ENCODE peak calls at places on chromosome 19, in seven cellular contexts. D is WERI-Rb-1; S is neural crest cell; I is A549; B is glutamatergic neuron; K is neural progenitor cell; Q is naive thymus-derived CD8-positive, alpha-beta T cell. U is an unnamed sample.

GRCh38 chr19:23314505-23315241 is 64.5 kb upstream of the ZNF724 start:
- DNase-seq in B (no peak), S (no peak), Q (no peak), K (no peak), I (no peak), D (no peak), U (no peak)

GRCh38 chr19:4098493-4098892 is 25.4 kb downstream of the MAP2K2 start:
- DNase-seq in K (no peak), I (no peak), D (no peak), B (no peak), Q (no peak), S (no peak), U (no peak)

GRCh38 chr19:17803264-17803896 is 8.4 kb downstream of the B3GNT3 start:
- DNase-seq in D (no peak), B (no peak), I (no peak), S (no peak), Q (peak), K (peak), U (no peak)

GRCh38 chr19:18399008-18399407 is 1.6 kb upstream of the LRRC25 start:
- DNase-seq in Q (no peak), I (peak), D (no peak), B (no peak), S (no peak), K (no peak), U (no peak)

GRCh38 chr19:18379803-18380747 is 5.9 kb upstream of the GDF15 start:
- DNase-seq in S (no peak), D (peak), K (no peak), B (no peak), Q (no peak), I (peak), U (no peak)

GRCh38 chr19:756232-756631 is 5.3 kb downstream of the MISP start:
- DNase-seq in S (no peak), B (no peak), Q (no peak), D (no peak), K (no peak), I (peak), U (peak)

GRCh38 chr19:35178701-35179100 is 24.2 kb downstream of the FXYD5 start:
- DNase-seq in S (no peak), Q (no peak), D (no peak), I (no peak), K (no peak), B (no peak), U (no peak)

GRCh38 chr19:54492568-54492967 is 10.1 kb upstream of the LAIR2 start:
- DNase-seq in Q (no peak), S (no peak), K (no peak), I (no peak), D (no peak), B (no peak), U (no peak)

GRCh38 chr19:46759817-46760333 is 13.6 kb upstream of the STRN4 start:
- DNase-seq in D (no peak), S (no peak), K (no peak), Q (no peak), I (peak), B (no peak), U (no peak)

GRCh38 chr19:2282062-2282861 is at the start of gene PEAK3:
- DNase-seq in S (peak), B (peak), D (peak), K (peak), Q (no peak), I (no peak), U (no peak)

GRCh38 chr19:18645035-18645511 is 8.2 kb downstream of the KLHL26 start:
- DNase-seq in D (no peak), I (no peak), S (no peak), B (no peak), Q (no peak), K (no peak), U (no peak)

GRCh38 chr19:21585491-21585890 is 80.1 kb downstream of the ZNF429 start:
- DNase-seq in S (no peak), Q (no peak), D (no peak), K (no peak), B (no peak), I (no peak), U (no peak)

GRCh38 chr19:3612901-3613741 is 6.4 kb upstream of the TBXA2R start:
- DNase-seq in K (peak), D (no peak), Q (no peak), S (no peak), I (no peak), B (no peak), U (no peak)

GRCh38 chr19:13012690-13013608 is 17.7 kb downstream of the NFIX start:
- DNase-seq in S (no peak), B (no peak), D (peak), K (peak), Q (peak), I (no peak), U (no peak)

GRCh38 chr19:56120002-56120370 is 1.1 kb downstream of the ZNF787 start:
- DNase-seq in Q (no peak), B (no peak), K (no peak), D (no peak), I (no peak), S (no peak), U (no peak)

GRCh38 chr19:40740747-40741146 is 9.5 kb downstream of the ACTMAP start:
- DNase-seq in Q (no peak), K (no peak), I (no peak), D (no peak), S (no peak), B (no peak), U (no peak)

GRCh38 chr19:5892772-5893275 is 10.8 kb downstream of the NDUFA11 start:
- DNase-seq in S (no peak), K (no peak), Q (no peak), I (no peak), B (no peak), D (no peak), U (no peak)

GRCh38 chr19:45152504-45153338 is 8.1 kb downstream of the NKPD1 start:
- DNase-seq in K (peak), I (no peak), B (peak), Q (peak), D (no peak), S (no peak), U (no peak)

GRCh38 chr19:5046339-5047039 is 77.6 kb downstream of the KDM4B start:
- DNase-seq in I (peak), S (no peak), Q (no peak), K (no peak), B (peak), D (no peak), U (peak)

GRCh38 chr19:3682741-3683404 is 17.4 kb downstream of the PIP5K1C start:
- DNase-seq in Q (no peak), S (no peak), B (peak), D (peak), K (peak), I (no peak), U (no peak)

GRCh38 chr19:19637523-19638251 is 5.8 kb downstream of the GMIP start:
- DNase-seq in I (no peak), D (no peak), S (no peak), B (no peak), K (no peak), Q (no peak), U (no peak)

GRCh38 chr19:2491130-2491801 is 15.3 kb downstream of the GADD45B start:
- DNase-seq in Q (no peak), I (peak), S (no peak), K (no peak), D (no peak), B (no peak), U (no peak)

U was measured in HEK293T.